ENCODE peak calls at places on chromosome 19, in four cellular contexts. W, S, D and P are unnamed samples.

GRCh38 chr19:6723738-6724137 is 3.3 kb upstream of the C3 start:
- DNase-seq in W (no peak), S (no peak), D (peak), P (no peak)

GRCh38 chr19:17687141-17687856 is 855 bp downstream of the UNC13A start:
- DNase-seq in W (no peak), S (no peak), D (no peak), P (no peak)

GRCh38 chr19:40609561-40610395 is 8.6 kb downstream of the LTBP4 start:
- DNase-seq in W (no peak), S (peak), D (peak), P (peak)

GRCh38 chr19:11322269-11323024 is 17.0 kb downstream of the RAB3D start:
- DNase-seq in W (peak), S (peak), D (no peak), P (no peak)

GRCh38 chr19:50711805-50712204 is 7.8 kb downstream of the SHANK1 start:
- DNase-seq in W (no peak), S (no peak), D (no peak), P (no peak)

GRCh38 chr19:15934332-15935078 is at the start of gene CYP4F11:
- DNase-seq in W (no peak), S (no peak), D (peak), P (peak)

GRCh38 chr19:5805465-5806132 is 732 bp downstream of the NRTN start:
- DNase-seq in W (peak), S (peak), D (peak), P (no peak)

GRCh38 chr19:55369651-55370304 is 485 bp downstream of the IL11 start:
- DNase-seq in W (peak), S (peak), D (no peak), P (no peak)

GRCh38 chr19:18674616-18675015 is 8.9 kb upstream of the CRTC1 start:
- DNase-seq in W (peak), S (no peak), D (no peak), P (no peak)

GRCh38 chr19:43474986-43475705 is 9.7 kb upstream of the LYPD3 start:
- DNase-seq in W (peak), S (peak), D (peak), P (peak)

GRCh38 chr19:17555929-17556813 is 722 bp downstream of the COLGALT1 start:
- DNase-seq in W (peak), S (peak), D (peak), P (no peak)

GRCh38 chr19:13016628-13017305 is 21.5 kb downstream of the NFIX start:
- DNase-seq in W (no peak), S (no peak), D (no peak), P (no peak)

GRCh38 chr19:13016245-13016627 is 21.0 kb downstream of the NFIX start:
- DNase-seq in W (no peak), S (no peak), D (no peak), P (no peak)

GRCh38 chr19:13019330-13019729 is 24.1 kb downstream of the NFIX start:
- DNase-seq in W (no peak), S (no peak), D (no peak), P (no peak)

GRCh38 chr19:13018037-13018914 is 23.0 kb downstream of the NFIX start:
- DNase-seq in W (peak), S (peak), D (no peak), P (no peak)

GRCh38 chr19:13017306-13018036 is 22.2 kb downstream of the NFIX start:
- DNase-seq in W (no peak), S (no peak), D (no peak), P (no peak)
- H3K4me3 ChIP-seq in W (no peak), S (no peak), D (no peak), P (peak)

GRCh38 chr19:35000647-35001501 is 751 bp downstream of the GRAMD1A start:
- DNase-seq in W (peak), S (peak), D (peak), P (no peak)

GRCh38 chr19:35004517-35005255 is 4.6 kb downstream of the GRAMD1A start:
- DNase-seq in W (no peak), S (no peak), D (no peak), P (no peak)

GRCh38 chr19:34999498-35000337 is at the start of gene GRAMD1A:
- DNase-seq in W (peak), S (peak), D (peak), P (peak)

GRCh38 chr19:35000338-35000646 is 169 bp downstream of the GRAMD1A start:
- DNase-seq in W (no peak), S (no peak), D (no peak), P (no peak)

DNA sequence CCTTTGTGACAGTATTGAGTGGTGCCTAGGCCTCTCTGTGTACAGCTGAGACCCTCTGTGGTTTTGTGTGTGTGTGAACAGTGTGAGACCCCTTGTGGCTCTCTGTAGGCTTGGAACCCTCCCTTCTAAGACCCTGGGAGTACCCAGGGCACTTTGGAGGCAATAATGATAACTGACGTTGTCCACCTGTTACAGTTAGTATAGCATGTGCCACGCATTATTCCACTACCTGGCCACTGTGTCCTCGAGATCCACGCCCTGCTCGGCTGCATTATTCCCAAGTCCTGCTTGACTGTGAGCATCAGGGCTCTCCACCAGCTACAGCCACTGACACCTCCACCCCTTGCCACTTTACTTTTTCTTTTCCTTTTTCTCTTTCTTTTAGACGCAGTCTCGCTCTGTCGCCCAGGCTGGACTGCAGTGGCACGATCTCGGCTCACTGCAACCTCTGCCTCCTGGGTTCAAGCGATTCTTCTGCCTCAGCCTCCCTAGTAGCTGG is 2.0 kb downstream of the GRAMD1A start:
- DNase-seq in W (no peak), S (no peak), D (no peak), P (no peak)
- H3K4me3 ChIP-seq in W (no peak), S (no peak), D (peak), P (peak)

GRCh38 chr19:2288743-2289713 is 7.1 kb upstream of the PEAK3 start:
- DNase-seq in W (no peak), S (no peak), D (no peak), P (no peak)

GRCh38 chr19:2290441-2291184 is 8.6 kb upstream of the PEAK3 start:
- DNase-seq in W (no peak), S (no peak), D (no peak), P (no peak)

GRCh38 chr19:2288010-2288742 is 6.2 kb upstream of the PEAK3 start:
- DNase-seq in W (no peak), S (no peak), D (no peak), P (no peak)

GRCh38 chr19:2291185-2291751 is 9.3 kb upstream of the PEAK3 start:
- DNase-seq in W (no peak), S (no peak), D (no peak), P (no peak)

GRCh38 chr19:2289714-2290435 is 7.9 kb upstream of the PEAK3 start:
- DNase-seq in W (no peak), S (no peak), D (peak), P (no peak)
- H3K4me3 ChIP-seq in W (no peak), S (no peak), D (peak), P (peak)

DNA sequence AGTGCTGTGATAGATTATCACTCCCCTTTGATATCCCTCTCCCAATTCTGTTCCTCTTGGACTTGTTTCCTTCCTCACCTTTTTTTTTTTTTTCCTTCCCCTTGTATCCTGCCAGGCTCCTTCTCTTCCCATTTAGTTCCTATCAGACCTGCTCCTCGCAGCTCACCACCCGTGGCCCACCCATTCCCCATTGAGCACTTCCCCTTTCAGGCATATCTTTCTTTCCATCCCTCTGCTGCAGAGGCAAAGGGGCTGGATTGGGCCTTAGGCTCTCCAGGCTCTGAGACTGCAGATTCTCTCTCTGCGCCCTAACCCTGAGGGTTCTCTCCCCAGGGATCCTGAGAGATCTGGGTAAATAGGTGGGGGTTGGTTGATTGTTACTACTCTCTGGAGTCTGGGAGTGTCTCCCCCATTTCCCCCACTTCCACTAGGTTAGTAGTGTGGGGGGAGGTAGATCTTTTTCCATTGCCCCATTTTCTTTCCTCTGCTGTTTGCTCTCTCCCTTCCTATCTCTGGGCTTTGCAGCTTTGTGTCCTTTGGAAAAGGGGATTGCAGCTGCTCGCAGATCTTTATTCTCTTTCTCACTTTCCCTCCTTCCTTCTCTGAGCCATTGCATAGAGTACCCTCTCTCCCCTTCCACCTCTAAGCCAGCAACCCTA is 2.3 kb downstream of the ARHGAP35 start:
- DNase-seq in W (no peak), S (no peak), D (no peak), P (no peak)
- H3K4me3 ChIP-seq in W (peak), S (peak), D (peak), P (peak)

GRCh38 chr19:53910170-53910518 is 1.1 kb downstream of the CACNG7 start:
- DNase-seq in W (no peak), S (no peak), D (no peak), P (no peak)

GRCh38 chr19:53908106-53908932 is 759 bp upstream of the CACNG7 start:
- DNase-seq in W (peak), S (peak), D (peak), P (no peak)

GRCh38 chr19:53907690-53908089 is 1.4 kb upstream of the CACNG7 start:
- DNase-seq in W (no peak), S (no peak), D (no peak), P (no peak)

GRCh38 chr19:53908933-53909415 is at the start of gene CACNG7:
- DNase-seq in W (no peak), S (no peak), D (no peak), P (no peak)

GRCh38 chr19:53909471-53910169 is 542 bp downstream of the CACNG7 start:
- DNase-seq in W (no peak), S (no peak), D (no peak), P (no peak)
- H3K4me3 ChIP-seq in W (peak), S (peak), D (no peak), P (peak)

GRCh38 chr19:53132231-53132991 is at the start of gene ZNF415:
- DNase-seq in W (peak), S (peak), D (no peak), P (peak)
- H3K4me3 ChIP-seq in W (peak), S (peak), D (no peak), P (peak)

DNA sequence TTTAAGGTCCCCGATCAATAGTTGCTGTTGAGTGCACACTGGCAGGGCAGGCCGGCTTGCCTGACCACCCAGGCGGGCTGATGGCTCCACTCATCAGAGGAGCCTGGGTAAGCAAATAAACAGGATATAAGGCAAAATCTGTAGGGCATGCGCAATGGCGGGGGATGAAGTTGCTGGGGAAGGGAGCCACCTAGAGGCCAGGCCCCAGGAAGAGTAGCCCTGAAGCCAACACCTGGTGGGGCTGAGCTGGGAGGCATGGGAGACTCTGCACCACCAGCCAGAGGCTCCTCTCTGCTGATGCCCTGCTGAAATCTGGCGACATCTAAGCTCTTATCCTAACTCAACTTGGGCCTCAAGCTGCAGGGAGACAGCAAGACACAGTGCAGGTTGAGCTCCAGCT is 324.3 kb downstream of the ZNF536 start:
- DNase-seq in W (peak), S (no peak), D (peak), P (no peak)
- H3K4me3 ChIP-seq in W (no peak), S (no peak), D (no peak), P (no peak)